ENCODE peak calls at places on chromosome 12, in seven cellular contexts. Y, E, A, C, K, D and L are unnamed samples.

GRCh38 chr12:48954781-48955501 is 2.3 kb downstream of the ARF3 start:
- DNase-seq in A (no peak), C (no peak), E (peak), Y (no peak), K (no peak), D (no peak), L (no peak)

GRCh38 chr12:124044809-124045321 is 71.8 kb downstream of the ZNF664 start:
- DNase-seq in K (no peak), C (no peak), D (peak), A (peak), E (peak), Y (no peak), L (no peak)

GRCh38 chr12:123164222-123164621 is 13.3 kb upstream of the PITPNM2 start:
- DNase-seq in E (no peak), A (no peak), D (no peak), K (no peak), Y (no peak), C (no peak), L (no peak)

GRCh38 chr12:26359576-26359975 is 164.2 kb downstream of the SSPN start:
- DNase-seq in E (no peak), K (no peak), D (peak), A (no peak), Y (no peak), C (no peak), L (no peak)

GRCh38 chr12:100229036-100229635 is 28.5 kb downstream of the ACTR6 start:
- DNase-seq in E (peak), D (peak), C (no peak), Y (no peak), K (no peak), A (no peak), L (no peak)

GRCh38 chr12:92927055-92927435 is 2.0 kb downstream of the EEA1 start:
- DNase-seq in K (no peak), Y (no peak), C (no peak), E (peak), D (peak), A (no peak), L (peak)

GRCh38 chr12:46659844-46660243 is 166.0 kb downstream of the SLC38A4 start:
- DNase-seq in K (no peak), C (no peak), D (no peak), E (peak), A (no peak), Y (no peak), L (no peak)

GRCh38 chr12:47039756-47040155 is 39.7 kb upstream of the PCED1B start:
- DNase-seq in A (no peak), D (no peak), Y (no peak), K (no peak), E (no peak), C (no peak), L (no peak)

GRCh38 chr12:23666866-23667265 is 282.6 kb downstream of the SOX5 start:
- DNase-seq in A (no peak), K (no peak), Y (no peak), D (no peak), E (no peak), C (no peak), L (no peak)

GRCh38 chr12:3336606-3337311 is 154.2 kb upstream of the PRMT8 start:
- DNase-seq in D (peak), E (no peak), C (peak), K (peak), Y (no peak), A (no peak), L (no peak)

GRCh38 chr12:38669530-38669929 is 235.9 kb downstream of the CPNE8 start:
- DNase-seq in Y (no peak), A (no peak), D (no peak), K (no peak), C (no peak), E (peak), L (no peak)

GRCh38 chr12:31772685-31773222 is 43.9 kb upstream of the AMN1 start:
- DNase-seq in K (no peak), D (no peak), Y (no peak), A (no peak), C (no peak), E (no peak), L (no peak)

GRCh38 chr12:92503029-92503931 is 199.5 kb upstream of the PLEKHG7 start:
- DNase-seq in A (no peak), K (no peak), D (no peak), E (no peak), Y (no peak), C (no peak), L (no peak)

GRCh38 chr12:45284096-45284901 is 68.4 kb downstream of the ANO6 start:
- DNase-seq in Y (no peak), E (no peak), C (no peak), A (no peak), D (no peak), K (no peak), L (no peak)

GRCh38 chr12:111596985-111597730 is 2.0 kb downstream of the ATXN2 start:
- DNase-seq in A (no peak), Y (no peak), D (peak), C (peak), K (peak), E (peak), L (no peak)

GRCh38 chr12:69898236-69898635 is 73.2 kb downstream of the MYRFL start:
- DNase-seq in A (no peak), D (peak), E (no peak), K (no peak), Y (no peak), C (no peak), L (no peak)

GRCh38 chr12:8996682-8997405 is 7.5 kb downstream of the KLRG1 start:
- DNase-seq in K (no peak), E (peak), A (no peak), C (no peak), Y (no peak), D (peak), L (no peak)

GRCh38 chr12:79546461-79547043 is 144.2 kb downstream of the PAWR start:
- DNase-seq in K (no peak), C (no peak), D (peak), A (no peak), E (no peak), Y (no peak), L (no peak)

GRCh38 chr12:87405918-87406317 is 623.3 kb downstream of the C12orf50 start:
- DNase-seq in E (no peak), C (no peak), K (no peak), D (peak), A (no peak), Y (no peak), L (no peak)

GRCh38 chr12:103806807-103807206 is 34.2 kb downstream of the NT5DC3 start:
- DNase-seq in C (no peak), K (no peak), Y (no peak), E (peak), D (no peak), A (no peak), L (no peak)

GRCh38 chr12:10241781-10242180 is 29.1 kb downstream of the GABARAPL1 start:
- DNase-seq in K (no peak), E (peak), Y (no peak), A (no peak), D (no peak), C (no peak), L (no peak)

GRCh38 chr12:111430418-111431353 is 25.0 kb downstream of the SH2B3 start:
- DNase-seq in K (no peak), C (no peak), D (no peak), E (peak), Y (no peak), A (no peak), L (peak)

GRCh38 chr12:6375269-6376078 is at the start of gene SCNN1A:
- DNase-seq in D (peak), C (peak), E (no peak), Y (no peak), A (no peak), K (no peak), L (no peak)

GRCh38 chr12:82517027-82517426 is 158.7 kb downstream of the METTL25 start:
- DNase-seq in K (no peak), E (peak), A (no peak), Y (no peak), C (no peak), D (peak), L (no peak)

GRCh38 chr12:89346741-89347324 is 5.5 kb downstream of the DUSP6 start:
- DNase-seq in K (peak), D (peak), A (no peak), C (no peak), E (peak), Y (no peak), L (no peak)

GRCh38 chr12:93231938-93232337 is 145.8 kb upstream of the NUDT4 start:
- DNase-seq in E (no peak), Y (no peak), K (no peak), D (no peak), C (no peak), A (no peak), L (no peak)

GRCh38 chr12:124086299-124086898 is 113.4 kb downstream of the ZNF664 start:
- DNase-seq in D (no peak), A (no peak), K (no peak), E (no peak), Y (no peak), C (no peak), L (no peak)

GRCh38 chr12:6323340-6323994 is 13.0 kb downstream of the PLEKHG6 start:
- DNase-seq in C (peak), A (no peak), K (no peak), E (peak), Y (no peak), D (peak), L (no peak)

GRCh38 chr12:119998471-119999245 is 9.6 kb downstream of the BICDL1 start:
- DNase-seq in A (no peak), C (no peak), Y (no peak), D (no peak), K (no peak), E (no peak), L (no peak)

GRCh38 chr12:47419500-47419899 is 286.3 kb downstream of the RPAP3 start:
- DNase-seq in K (no peak), E (no peak), A (no peak), C (no peak), D (peak), Y (no peak), L (no peak)

GRCh38 chr12:24896171-24896570 is 52.7 kb downstream of the BCAT1 start:
- DNase-seq in D (no peak), Y (no peak), C (no peak), A (no peak), E (no peak), K (no peak), L (no peak)

GRCh38 chr12:124744659-124745467 is 118.8 kb downstream of the SCARB1 start:
- DNase-seq in A (no peak), K (no peak), E (no peak), D (no peak), C (no peak), Y (no peak), L (no peak)

GRCh38 chr12:4251228-4251891 is 22.2 kb upstream of the CCND2 start:
- DNase-seq in C (no peak), Y (no peak), K (no peak), D (no peak), A (no peak), E (no peak), L (no peak)

GRCh38 chr12:103930787-103931536 is 752 bp downstream of the HSP90B1 start:
- DNase-seq in E (peak), C (peak), K (peak), Y (no peak), D (peak), A (no peak), L (peak)

GRCh38 chr12:25276199-25276937 is 25.6 kb upstream of the KRAS start:
- DNase-seq in A (peak), C (peak), K (peak), D (peak), Y (no peak), E (peak), L (no peak)

GRCh38 chr12:100576311-100577036 is 3.0 kb downstream of the GAS2L3 start:
- DNase-seq in C (no peak), E (peak), A (no peak), K (no peak), D (peak), Y (no peak), L (no peak)

GRCh38 chr12:123384318-123384993 is 524 bp downstream of the KMT5A start:
- DNase-seq in E (peak), C (no peak), D (peak), K (peak), A (no peak), Y (no peak), L (no peak)

GRCh38 chr12:114254998-114255397 is 150.9 kb downstream of the TBX5 start:
- DNase-seq in C (no peak), E (peak), Y (no peak), K (no peak), D (no peak), A (no peak), L (no peak)
- TF ChIP-seq CTCF in C (no peak), E (no peak), Y (no peak), K (no peak), D (no peak), A (no peak), L (no peak)

GRCh38 chr12:84875241-84875640 is 37.4 kb downstream of the SLC6A15 start:
- DNase-seq in K (no peak), C (no peak), E (no peak), Y (no peak), D (no peak), A (no peak), L (no peak)

GRCh38 chr12:84877340-84877739 is 35.3 kb downstream of the SLC6A15 start:
- DNase-seq in E (no peak), C (no peak), K (no peak), D (no peak), Y (no peak), A (no peak), L (no peak)

GRCh38 chr12:84874125-84874824 is 38.3 kb downstream of the SLC6A15 start:
- DNase-seq in K (no peak), D (peak), A (no peak), C (no peak), E (peak), Y (no peak), L (no peak)

DNA sequence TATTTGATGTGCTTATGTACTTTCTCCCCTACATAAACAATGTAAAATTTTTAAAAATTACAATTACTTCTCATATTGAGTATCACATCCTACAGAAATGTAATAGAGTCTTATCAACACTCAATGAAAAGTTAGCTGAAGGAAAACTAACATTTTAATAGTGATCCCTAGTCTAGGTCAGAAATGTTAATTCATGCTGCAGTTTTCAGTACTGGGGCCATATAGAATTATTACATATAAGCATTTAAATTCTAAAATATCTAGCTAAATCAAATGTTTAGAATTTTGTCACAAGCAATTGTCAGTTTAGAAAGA is 37.8 kb downstream of the SLC6A15 start:
- DNase-seq in D (no peak), E (no peak), A (no peak), K (no peak), Y (no peak), C (no peak), L (no peak)
- TF ChIP-seq CTCF in D (no peak), E (no peak), A (peak), K (no peak), Y (no peak), C (no peak), L (peak)

GRCh38 chr12:52214421-52214802 is 18.6 kb upstream of the KRT7 start:
- DNase-seq in K (no peak), C (no peak), A (no peak), D (no peak), E (peak), Y (no peak), L (no peak)
- TF ChIP-seq CTCF in K (no peak), C (no peak), A (no peak), D (no peak), E (peak), Y (no peak), L (no peak)

GRCh38 chr12:131021142-131021541 is 67.4 kb downstream of the ADGRD1 start:
- DNase-seq in D (no peak), A (no peak), C (no peak), K (no peak), Y (no peak), E (no peak), L (no peak)

GRCh38 chr12:131017477-131017991 is 63.8 kb downstream of the ADGRD1 start:
- DNase-seq in K (no peak), E (no peak), A (no peak), Y (no peak), C (no peak), D (no peak), L (no peak)

GRCh38 chr12:131020326-131020725 is 66.6 kb downstream of the ADGRD1 start:
- DNase-seq in A (no peak), Y (no peak), D (no peak), C (no peak), E (no peak), K (no peak), L (no peak)

GRCh38 chr12:131018221-131018620 is 64.5 kb downstream of the ADGRD1 start:
- DNase-seq in C (no peak), E (no peak), D (no peak), Y (no peak), K (no peak), A (no peak), L (no peak)

GRCh38 chr12:131018808-131019397 is 65.2 kb downstream of the ADGRD1 start:
- DNase-seq in Y (no peak), E (no peak), D (no peak), K (no peak), C (no peak), A (no peak), L (no peak)
- TF ChIP-seq CTCF in Y (no peak), E (no peak), D (no peak), K (no peak), C (no peak), A (no peak), L (no peak)

DNA sequence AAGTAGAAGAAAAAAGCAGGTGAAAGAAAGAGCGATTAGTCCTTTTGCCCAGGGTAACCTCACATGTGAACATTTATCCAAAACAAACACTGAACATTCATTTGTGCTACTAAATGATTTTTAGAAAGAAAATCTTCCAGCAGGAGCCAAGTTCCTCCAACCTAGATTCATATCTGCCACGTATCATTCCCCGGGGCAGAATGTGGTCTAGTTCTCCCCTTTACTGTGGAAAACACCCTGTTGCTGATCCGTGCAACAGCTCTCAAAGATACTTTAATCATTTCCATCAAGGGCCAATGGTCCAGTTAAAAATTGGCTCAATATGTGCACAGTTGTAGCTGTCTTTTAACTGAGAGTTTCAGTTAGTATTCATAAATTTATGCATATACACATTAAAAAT is 479.1 kb downstream of the ATP23 start:
- DNase-seq in D (peak), Y (no peak), E (no peak), C (no peak), A (no peak), K (no peak), L (no peak)
- TF ChIP-seq CTCF in D (no peak), Y (no peak), E (no peak), C (no peak), A (no peak), K (no peak), L (no peak)

DNA sequence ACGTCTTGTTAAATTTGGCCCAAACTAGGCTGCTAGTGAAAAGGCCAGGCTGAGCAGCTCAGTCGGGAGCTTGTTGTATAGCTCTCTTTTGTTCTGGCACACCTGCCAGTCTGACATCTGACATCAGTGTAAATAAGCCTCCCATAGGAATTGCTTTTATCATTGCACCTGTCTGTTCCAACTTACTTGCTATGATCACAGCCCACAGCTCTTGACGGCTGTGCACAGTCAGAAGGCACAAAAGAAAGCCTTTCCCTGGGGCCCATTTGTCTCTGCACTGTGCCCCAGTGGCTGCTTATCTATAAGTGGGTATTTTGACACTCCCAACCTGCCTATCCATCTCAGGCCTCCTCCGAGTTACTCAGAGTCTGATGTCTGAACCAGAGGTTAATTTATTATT is 324.5 kb downstream of the NUAK1 start:
- DNase-seq in E (no peak), A (no peak), D (no peak), C (no peak), Y (no peak), K (no peak), L (no peak)
- TF ChIP-seq CTCF in E (no peak), A (no peak), D (no peak), C (no peak), Y (no peak), K (no peak), L (no peak)

GRCh38 chr12:106138646-106139421 is at the start of gene NUAK1:
- DNase-seq in D (peak), K (peak), Y (no peak), C (peak), E (peak), A (no peak), L (peak)
- TF ChIP-seq CTCF in D (no peak), K (no peak), Y (no peak), C (peak), E (no peak), A (no peak), L (no peak)

GRCh38 chr12:13661005-13661887 is 320.2 kb downstream of the GRIN2B start:
- DNase-seq in Y (no peak), C (peak), E (peak), A (no peak), D (peak), K (peak), L (no peak)

GRCh38 chr12:13670249-13670648 is 311.2 kb downstream of the GRIN2B start:
- DNase-seq in Y (no peak), D (no peak), A (no peak), E (no peak), C (no peak), K (no peak), L (no peak)

GRCh38 chr12:13668880-13669279 is 312.5 kb downstream of the GRIN2B start:
- DNase-seq in E (no peak), K (no peak), C (no peak), Y (no peak), D (no peak), A (no peak), L (no peak)

GRCh38 chr12:13666806-13667205 is 314.6 kb downstream of the GRIN2B start:
- DNase-seq in C (no peak), Y (no peak), K (no peak), E (peak), A (no peak), D (no peak), L (no peak)
- TF ChIP-seq CTCF in C (no peak), Y (no peak), K (no peak), E (peak), A (no peak), D (peak), L (no peak)